ENCODE peak calls at places on chromosomes 4 and X, in ten cellular contexts. C, M, W, G, I, N, V, D, Z and T are unnamed samples.

GRCh38 chrX:10326578-10326977 is 169.8 kb downstream of the CLCN4 start:
- DNase-seq in N (peak; percentile 16), W (peak; percentile 46), D (no peak), I (no peak), V (no peak), Z (no peak), M (no peak), C (peak; percentile 71), G (peak; percentile 25), T (no peak)

GRCh38 chr4:94489075-94489474 is 37.3 kb downstream of the PDLIM5 start:
- DNase-seq in Z (no peak), M (no peak), D (no peak), C (no peak), W (no peak), G (no peak), I (no peak), N (no peak), V (no peak), T (no peak)

GRCh38 chrX:69152398-69152797 is 12.9 kb downstream of the PJA1 start:
- DNase-seq in N (peak; percentile 69), V (no peak), D (no peak), G (peak; percentile 21), Z (no peak), C (no peak), M (no peak), W (no peak), I (no peak), T (no peak)

GRCh38 chr4:2393353-2394270 is 24.8 kb downstream of the ZFYVE28 start:
- DNase-seq in N (no peak), G (peak; percentile 32), I (no peak), D (no peak), W (no peak), M (no peak), C (peak; percentile 33), Z (peak; percentile 17), V (peak; percentile 69), T (no peak)

GRCh38 chr4:159071178-159071968 is 31.5 kb upstream of the RAPGEF2 start:
- DNase-seq in I (no peak), Z (no peak), W (no peak), C (peak; percentile 79), M (peak; percentile 87), D (no peak), V (peak; percentile 59), N (peak; percentile 68), G (peak; percentile 74), T (no peak)

GRCh38 chr4:76987153-76987562 is 37.6 kb downstream of the SEPTIN11 start:
- DNase-seq in I (no peak), C (peak; percentile 98), Z (no peak), W (peak; percentile 27), D (peak; percentile 27), G (no peak), M (peak; percentile 98), N (peak; percentile 50), V (peak; percentile 46), T (no peak)

GRCh38 chr4:180827610-180828009 is 1415.6 kb upstream of the TENM3 start:
- DNase-seq in G (no peak), Z (no peak), I (no peak), W (no peak), V (peak; percentile 8), N (no peak), C (peak; percentile 28), M (peak; percentile 32), D (no peak), T (no peak)

GRCh38 chr4:850323-850945 is 24.5 kb upstream of the CPLX1 start:
- DNase-seq in D (no peak), C (no peak), I (no peak), N (no peak), V (no peak), W (peak; percentile 56), G (no peak), M (no peak), Z (no peak), T (no peak)

GRCh38 chr4:1043658-1044468 is 32.4 kb downstream of the FGFRL1 start:
- DNase-seq in Z (no peak), N (peak; percentile 84), V (peak; percentile 96), C (peak; percentile 99), D (peak; percentile 97), I (no peak), M (peak; percentile 99), G (peak; percentile 84), W (no peak), T (peak; percentile 93)

GRCh38 chrX:152480269-152481212 is 29.4 kb upstream of the GABRA3 start:
- DNase-seq in I (no peak), M (no peak), C (no peak), Z (no peak), N (peak; percentile 9), V (no peak), W (no peak), G (no peak), D (no peak), T (no peak)

GRCh38 chr4:149889976-149890375 is 74.3 kb upstream of the IQCM start:
- DNase-seq in W (no peak), M (no peak), G (no peak), V (no peak), N (no peak), Z (no peak), D (no peak), C (no peak), I (no peak), T (no peak)

GRCh38 chrX:34875204-34875603 is 67.4 kb upstream of the FAM47B start:
- DNase-seq in M (peak; percentile 75), I (no peak), N (no peak), V (no peak), D (no peak), G (no peak), C (peak; percentile 92), Z (no peak), W (no peak), T (no peak)

GRCh38 chr4:178633263-178633662 is 1191.0 kb upstream of the AGA start:
- DNase-seq in V (no peak), D (no peak), M (no peak), N (no peak), W (no peak), G (no peak), Z (no peak), C (no peak), I (no peak), T (no peak)